ENCODE peak calls at places on chromosomes 4 and X, in five cellular contexts. O, D, Z, P and G are unnamed samples. For H3K9me3, the result is how much of the 10 kb centered on the place peaks cover.

GRCh38 chr4:7199129-7199725 is 6.9 kb downstream of the SORCS2 start:
- DNase-seq in Z (no peak), D (no peak), P (no peak), O (peak), G (no peak)

GRCh38 chr4:40515037-40515397 is 114.6 kb downstream of the RBM47 start:
- DNase-seq in O (no peak), D (no peak), Z (no peak), P (no peak), G (peak)

GRCh38 chr4:75876218-75876617 is 26.0 kb downstream of the PPEF2 start:
- DNase-seq in Z (no peak), O (no peak), P (no peak), D (no peak), G (no peak)

GRCh38 chrX:29107231-29107630 is 520.0 kb downstream of the IL1RAPL1 start:
- DNase-seq in O (no peak), Z (no peak), D (no peak), P (no peak), G (no peak)

GRCh38 chr4:139014391-139015268 is 951 bp upstream of the NOCT start:
- DNase-seq in Z (peak), D (no peak), O (no peak), P (no peak), G (peak)

GRCh38 chrX:45801554-45801953 is 600.9 kb upstream of the DIPK2B start:
- DNase-seq in P (no peak), D (no peak), Z (peak), O (no peak), G (peak)

GRCh38 chr4:112266823-112267222 is 18.9 kb downstream of the TIFA start:
- DNase-seq in Z (peak), P (no peak), D (no peak), O (no peak), G (no peak)

GRCh38 chrX:105483011-105483410 is 262.5 kb upstream of the TEX13A start:
- DNase-seq in D (no peak), Z (peak), O (no peak), P (no peak), G (no peak)

GRCh38 chr4:94721310-94721709 is 36.4 kb upstream of the BMPR1B start:
- DNase-seq in O (no peak), P (no peak), D (no peak), Z (no peak), G (no peak)

GRCh38 chrX:46710425-46710824 is 48.5 kb downstream of the SLC9A7 start:
- DNase-seq in Z (peak), P (no peak), D (no peak), O (no peak), G (peak)

GRCh38 chrX:79366888-79367749 is at the start of gene ITM2A:
- DNase-seq in O (peak), Z (no peak), D (peak), P (peak), G (no peak)

GRCh38 chrX:13469963-13470679 is 99.3 kb upstream of the EGFL6 start:
- DNase-seq in O (no peak), P (no peak), D (no peak), Z (peak), G (peak)

GRCh38 chr4:16794816-16795445 is 103.5 kb downstream of the LDB2 start:
- DNase-seq in D (peak), P (peak), O (peak), Z (peak), G (no peak)

GRCh38 chr4:113961322-113961698 is 18.1 kb downstream of the ARSJ start:
- DNase-seq in P (no peak), O (no peak), Z (peak), D (no peak), G (no peak)

GRCh38 chr4:83408958-83409357 is 46.7 kb downstream of the HELQ start:
- DNase-seq in D (no peak), Z (no peak), P (no peak), O (no peak), G (no peak)

GRCh38 chr4:26576171-26576829 is 7.6 kb upstream of the TBC1D19 start:
- DNase-seq in D (no peak), O (no peak), Z (peak), P (no peak), G (no peak)

GRCh38 chr4:188372051-188372450 is 232.8 kb downstream of the TRIML1 start:
- DNase-seq in P (no peak), O (no peak), D (no peak), Z (peak), G (no peak)

GRCh38 chrX:120452131-120452530 is 17.0 kb downstream of the LAMP2 start:
- DNase-seq in O (peak), D (peak), P (no peak), Z (peak), G (no peak)

GRCh38 chr4:67292045-67292444 is 253.3 kb downstream of the CENPC start:
- DNase-seq in D (no peak), O (no peak), P (no peak), Z (no peak), G (no peak)

GRCh38 chr4:176448761-176449160 is 129.0 kb downstream of the SPCS3 start:
- DNase-seq in O (no peak), D (no peak), P (no peak), Z (no peak), G (no peak)

GRCh38 chr4:186792994-186793393 is 69.3 kb upstream of the FAT1 start:
- DNase-seq in O (no peak), D (no peak), Z (peak), P (no peak), G (peak)

GRCh38 chr4:8393593-8394038 is 46.9 kb downstream of the ACOX3 start:
- DNase-seq in Z (peak), O (no peak), D (peak), P (no peak), G (peak)

GRCh38 chr4:5747746-5748365 is 36.9 kb downstream of the EVC start:
- DNase-seq in P (no peak), O (no peak), Z (peak), D (no peak), G (peak)

DNA sequence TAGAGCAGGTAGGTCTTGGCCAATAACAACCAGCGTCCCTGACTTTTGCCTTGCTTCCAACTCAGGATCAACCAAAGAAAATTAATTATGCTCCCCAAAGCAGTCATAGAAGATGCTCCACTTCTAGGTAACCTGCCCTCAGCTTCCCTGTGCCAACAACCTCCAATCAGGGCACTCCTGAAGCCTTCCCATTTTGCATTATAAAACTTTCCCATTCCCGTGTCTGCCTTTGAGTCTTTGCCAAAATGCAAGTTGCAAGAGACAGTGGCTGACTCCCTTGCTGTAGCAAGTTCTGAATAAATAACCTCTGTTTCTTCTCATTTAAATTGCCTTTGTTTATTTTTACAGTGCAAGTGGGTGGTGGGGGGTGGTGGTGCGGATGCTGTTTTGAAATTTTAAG is 418.0 kb downstream of the PACRGL start:
- DNase-seq in P (no peak), D (no peak), Z (no peak), O (no peak), G (no peak)
- H3K9me3 ChIP-seq in P (under half), D (under half), Z (under half), O (under half), G (under half)

GRCh38 chr4:140673729-140674128 is 82.5 kb downstream of the TBC1D9 start:
- DNase-seq in P (no peak), D (no peak), Z (peak), O (no peak), G (no peak)
- H2BK12ac ChIP-seq in P (no peak), D (no peak), Z (no peak), O (no peak), G (no peak)

DNA sequence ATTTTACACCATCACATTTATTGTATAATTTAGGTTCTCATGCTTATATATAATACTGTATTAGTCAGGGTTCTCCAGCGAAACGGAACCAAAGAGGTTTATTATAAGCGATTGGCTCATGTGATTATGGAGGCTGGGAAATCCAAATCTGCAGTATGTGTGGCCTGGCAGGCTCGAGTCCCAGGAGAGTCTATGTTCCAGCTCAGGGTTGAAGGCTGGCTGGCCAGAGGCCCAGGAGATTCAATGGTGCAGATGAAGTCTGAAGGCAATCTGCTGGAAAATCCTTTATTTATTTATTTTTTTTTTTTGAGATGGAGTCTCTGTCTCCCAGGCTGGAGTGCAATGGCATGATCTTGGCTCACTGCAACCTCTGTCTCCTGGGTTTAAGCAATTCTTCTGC is 63.0 kb upstream of the WDFY3 start:
- DNase-seq in O (no peak), P (no peak), D (no peak), Z (no peak), G (no peak)
- H3K9me3 ChIP-seq in O (under half), P (under half), D (under half), Z (under half), G (under half)

GRCh38 chrX:100673397-100673953 is 29.5 kb downstream of the SRPX2 start:
- DNase-seq in D (no peak), P (no peak), O (no peak), Z (peak), G (no peak)
- H2BK12ac ChIP-seq in D (no peak), P (no peak), O (no peak), Z (no peak), G (no peak)

GRCh38 chrX:153387345-153387744 is 13.8 kb downstream of the PNMA6E start:
- DNase-seq in D (no peak), O (peak), P (no peak), Z (no peak), G (no peak)
- H3K9me3 ChIP-seq in D (under half), O (half or more), P (under half), Z (under half), G (under half)

GRCh38 chrX:10841579-10841978 is 221.2 kb upstream of the MID1 start:
- DNase-seq in D (no peak), P (no peak), O (no peak), Z (no peak), G (no peak)
- H2BK12ac ChIP-seq in D (no peak), P (no peak), O (no peak), Z (no peak), G (no peak)

GRCh38 chrX:82648062-82648461 is 860.0 kb upstream of the POU3F4 start:
- DNase-seq in O (no peak), Z (peak), D (no peak), P (no peak), G (no peak)

DNA sequence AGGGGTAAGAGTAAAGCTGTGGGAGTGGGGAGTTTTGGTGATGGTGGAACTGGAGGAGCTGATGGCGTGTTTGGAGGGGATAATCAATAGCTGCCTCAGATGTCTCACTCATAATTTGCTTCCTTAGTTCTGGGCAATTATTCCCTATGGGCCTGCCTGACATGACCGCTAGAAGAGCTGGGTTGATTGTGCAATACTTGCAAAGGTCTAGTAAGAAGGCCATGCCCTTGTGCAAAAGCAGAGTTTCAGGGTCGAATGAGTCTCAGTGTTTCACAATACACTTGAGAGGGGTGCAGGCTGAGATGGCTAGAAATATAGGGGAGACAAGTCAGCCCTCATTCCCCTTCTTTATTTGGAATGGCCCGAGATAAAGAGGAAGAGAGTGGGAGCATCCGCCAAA is 858.4 kb upstream of the POU3F4 start:
- DNase-seq in Z (no peak), D (no peak), P (no peak), O (no peak), G (no peak)
- H3K9me3 ChIP-seq in Z (under half), D (under half), P (under half), O (under half), G (under half)